ENCODE peak calls at places on chromosomes 12 and 14, in five cellular contexts. One of them, this sample, is unnamed.
A peak's percentile ranks its signal among the peaks of the same experiment; 100 is the strongest.

GRCh38 chr12:110498984-110499706 is 2.8 kb downstream of the VPS29 start:
- DNase-seq in transverse colon: no peak
- DNase-seq in tibial nerve: no peak
- DNase-seq in stomach: no peak
- DNase-seq in A549: no peak
- DNase-seq in this sample: no peak

GRCh38 chr12:113525066-113525465 is 53.4 kb upstream of the LHX5 start:
- DNase-seq in transverse colon: no peak
- DNase-seq in tibial nerve: no peak
- DNase-seq in A549: no peak
- DNase-seq in stomach: no peak
- DNase-seq in this sample: no peak

GRCh38 chr12:102232446-102232845 is 34.8 kb upstream of the PMCH start:
- DNase-seq in A549: no peak
- DNase-seq in tibial nerve: peak; percentile 8
- DNase-seq in transverse colon: no peak
- DNase-seq in stomach: no peak
- DNase-seq in this sample: peak; percentile 13

GRCh38 chr14:78086342-78086741 is 83.8 kb upstream of the NRXN3 start:
- DNase-seq in stomach: no peak
- DNase-seq in transverse colon: no peak
- DNase-seq in A549: no peak
- DNase-seq in tibial nerve: no peak
- DNase-seq in this sample: no peak

GRCh38 chr12:64057706-64058105 is 164.4 kb downstream of the KICS2 start:
- DNase-seq in tibial nerve: no peak
- DNase-seq in A549: no peak
- DNase-seq in stomach: no peak
- DNase-seq in transverse colon: no peak
- DNase-seq in this sample: no peak

GRCh38 chr12:49190317-49190716 is 1.4 kb upstream of the TUBA1A start:
- DNase-seq in tibial nerve: no peak
- DNase-seq in stomach: no peak
- DNase-seq in A549: no peak
- DNase-seq in transverse colon: no peak
- DNase-seq in this sample: peak; percentile 12

GRCh38 chr12:132275110-132275531 is 54.3 kb downstream of the GALNT9 start:
- DNase-seq in A549: peak; percentile 92
- DNase-seq in stomach: peak; percentile 28
- DNase-seq in tibial nerve: no peak
- DNase-seq in transverse colon: peak; percentile 43
- DNase-seq in this sample: no peak

GRCh38 chr14:93788557-93789365 is 476 bp upstream of the PRIMA1 start:
- DNase-seq in transverse colon: peak; percentile 29
- DNase-seq in tibial nerve: no peak
- DNase-seq in stomach: peak; percentile 58
- DNase-seq in A549: peak; percentile 74
- DNase-seq in this sample: peak; percentile 68

GRCh38 chr14:75067212-75067611 is 2.2 kb upstream of the ZC2HC1C start:
- DNase-seq in A549: no peak
- DNase-seq in tibial nerve: no peak
- DNase-seq in stomach: no peak
- DNase-seq in transverse colon: no peak
- DNase-seq in this sample: no peak

GRCh38 chr12:114784526-114784925 is 100.6 kb upstream of the TBX3 start:
- DNase-seq in A549: no peak
- DNase-seq in tibial nerve: no peak
- DNase-seq in stomach: no peak
- DNase-seq in transverse colon: no peak
- DNase-seq in this sample: no peak

GRCh38 chr12:129927316-129927900 is 23.6 kb upstream of the TMEM132D start:
- DNase-seq in stomach: no peak
- DNase-seq in transverse colon: no peak
- DNase-seq in A549: no peak
- DNase-seq in tibial nerve: no peak
- DNase-seq in this sample: no peak

GRCh38 chr12:95415451-95415850 is 58.5 kb upstream of the METAP2 start:
- DNase-seq in transverse colon: no peak
- DNase-seq in tibial nerve: no peak
- DNase-seq in A549: no peak
- DNase-seq in stomach: no peak
- DNase-seq in this sample: no peak

GRCh38 chr14:69818760-69819191 is 21.7 kb upstream of the SLC10A1 start:
- DNase-seq in stomach: no peak
- DNase-seq in transverse colon: peak; percentile 19
- DNase-seq in tibial nerve: peak; percentile 83
- DNase-seq in A549: peak; percentile 71
- DNase-seq in this sample: peak; percentile 26

GRCh38 chr12:52037248-52037861 is 13.9 kb upstream of the NR4A1 start:
- DNase-seq in A549: no peak
- DNase-seq in transverse colon: peak; percentile 61
- DNase-seq in tibial nerve: no peak
- DNase-seq in stomach: peak; percentile 54
- DNase-seq in this sample: peak; percentile 89

GRCh38 chr12:127389923-127390322 is 877.0 kb upstream of the TMEM132C start:
- DNase-seq in transverse colon: no peak
- DNase-seq in stomach: no peak
- DNase-seq in tibial nerve: no peak
- DNase-seq in A549: no peak
- DNase-seq in this sample: no peak

GRCh38 chr12:130791699-130792098 is 47.4 kb downstream of the STX2 start:
- DNase-seq in tibial nerve: no peak
- DNase-seq in A549: no peak
- DNase-seq in stomach: no peak
- DNase-seq in transverse colon: no peak
- DNase-seq in this sample: no peak

GRCh38 chr12:52873513-52873831 is 24.7 kb upstream of the KRT78 start:
- DNase-seq in A549: no peak
- DNase-seq in stomach: no peak
- DNase-seq in tibial nerve: no peak
- DNase-seq in transverse colon: no peak
- DNase-seq in this sample: no peak

GRCh38 chr12:92912052-92912451 is 17.0 kb downstream of the EEA1 start:
- DNase-seq in transverse colon: no peak
- DNase-seq in stomach: no peak
- DNase-seq in tibial nerve: no peak
- DNase-seq in A549: no peak
- DNase-seq in this sample: no peak

GRCh38 chr14:76273346-76273745 is 102.6 kb upstream of the ESRRB start:
- DNase-seq in stomach: no peak
- DNase-seq in A549: no peak
- DNase-seq in tibial nerve: no peak
- DNase-seq in transverse colon: no peak
- DNase-seq in this sample: no peak

GRCh38 chr14:98940693-98941437 is 331.1 kb downstream of the BCL11B start:
- DNase-seq in transverse colon: no peak
- DNase-seq in A549: no peak
- DNase-seq in tibial nerve: no peak
- DNase-seq in stomach: no peak
- DNase-seq in this sample: no peak

GRCh38 chr12:107515446-107515958 is 170.1 kb upstream of the PWP1 start:
- DNase-seq in stomach: no peak
- DNase-seq in tibial nerve: peak; percentile 87
- DNase-seq in A549: peak; percentile 87
- DNase-seq in transverse colon: no peak
- DNase-seq in this sample: no peak

GRCh38 chr12:103423061-103423473 is 72.7 kb downstream of the C12orf42 start:
- DNase-seq in tibial nerve: no peak
- DNase-seq in A549: no peak
- DNase-seq in transverse colon: no peak
- DNase-seq in stomach: no peak
- DNase-seq in this sample: no peak

GRCh38 chr14:93132472-93133065 is 16.8 kb upstream of the ITPK1 start:
- DNase-seq in tibial nerve: peak; percentile 66
- DNase-seq in A549: peak; percentile 59
- DNase-seq in stomach: peak; percentile 63
- DNase-seq in transverse colon: no peak
- DNase-seq in this sample: no peak

GRCh38 chr14:22070119-22070982 is 396.7 kb upstream of the OR4E1 start:
- DNase-seq in tibial nerve: no peak
- DNase-seq in A549: no peak
- DNase-seq in transverse colon: peak; percentile 31
- DNase-seq in stomach: no peak
- DNase-seq in this sample: no peak

GRCh38 chr14:64718762-64719161 is 14.5 kb downstream of the PLEKHG3 start:
- DNase-seq in transverse colon: no peak
- DNase-seq in A549: no peak
- DNase-seq in tibial nerve: no peak
- DNase-seq in stomach: no peak
- DNase-seq in this sample: peak; percentile 19

GRCh38 chr12:65098364-65098763 is 22.7 kb downstream of the WIF1 start:
- DNase-seq in transverse colon: no peak
- DNase-seq in A549: no peak
- DNase-seq in tibial nerve: no peak
- DNase-seq in stomach: no peak
- DNase-seq in this sample: no peak

GRCh38 chr14:91063119-91063518 is 2.7 kb upstream of the RPS6KA5 start:
- DNase-seq in A549: no peak
- DNase-seq in stomach: no peak
- DNase-seq in tibial nerve: no peak
- DNase-seq in transverse colon: no peak
- DNase-seq in this sample: no peak

GRCh38 chr12:25051583-25052190 is 102.8 kb upstream of the BCAT1 start:
- DNase-seq in stomach: no peak
- DNase-seq in tibial nerve: no peak
- DNase-seq in A549: no peak
- DNase-seq in transverse colon: peak; percentile 23
- DNase-seq in this sample: no peak

DNA sequence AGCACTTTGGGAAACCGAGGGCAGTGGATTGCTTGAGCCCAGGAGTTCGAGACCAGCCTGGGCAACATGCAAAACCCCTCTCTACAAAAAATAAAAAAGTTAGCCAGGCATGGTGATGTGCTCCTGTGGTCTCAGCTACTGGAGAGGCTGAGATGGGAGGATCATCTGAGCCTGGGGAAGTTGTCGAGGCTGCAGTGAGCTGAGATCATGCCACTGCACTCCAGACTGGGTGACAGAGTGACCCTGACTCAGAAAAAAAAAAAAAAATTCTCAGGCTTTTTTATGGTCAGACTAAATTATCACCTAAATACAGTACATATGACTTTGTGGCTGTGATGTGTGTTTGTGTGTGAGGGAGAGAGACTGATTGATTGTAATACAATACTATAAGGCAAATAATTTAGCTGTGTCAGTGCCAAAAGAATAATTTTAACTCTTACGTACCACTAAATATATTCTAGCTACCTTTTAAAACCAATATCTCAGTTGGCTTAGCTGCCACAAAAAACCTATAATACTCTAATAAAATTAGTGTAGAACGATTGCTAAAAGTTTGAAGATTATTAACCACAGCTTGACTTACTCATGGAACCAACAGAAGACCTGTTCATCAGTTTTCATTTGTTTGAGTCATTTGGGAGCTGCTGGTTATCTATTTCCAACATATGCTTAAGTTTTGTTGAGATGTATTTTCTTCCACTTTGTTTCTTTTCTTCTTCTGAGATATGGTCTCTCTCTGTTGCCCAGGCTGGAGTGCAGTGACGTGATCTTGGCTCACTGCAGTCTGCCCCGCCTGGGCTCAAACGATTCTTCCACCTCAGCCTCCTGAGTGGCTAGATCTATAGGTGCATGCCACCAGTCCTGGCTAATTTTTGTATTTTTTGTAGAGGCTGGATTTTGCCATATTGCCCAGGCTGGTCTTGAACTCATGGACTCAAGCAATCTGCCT is 58.0 kb downstream of the DIP2B start:
- DNase-seq in transverse colon: no peak
- DNase-seq in A549: no peak
- DNase-seq in tibial nerve: no peak
- DNase-seq in stomach: no peak
- DNase-seq in this sample: no peak
- TF ChIP-seq POLR2A in transverse colon: no peak
- TF ChIP-seq POLR2A in A549: no peak
- TF ChIP-seq POLR2A in tibial nerve: no peak
- TF ChIP-seq POLR2A in stomach: no peak
- TF ChIP-seq POLR2A in this sample: no peak

GRCh38 chr14:58750321-58751269 is 112.8 kb downstream of the DACT1 start:
- DNase-seq in transverse colon: peak; percentile 34
- DNase-seq in A549: no peak
- DNase-seq in stomach: no peak
- DNase-seq in tibial nerve: no peak
- DNase-seq in this sample: no peak

GRCh38 chr14:58746701-58747100 is 108.9 kb downstream of the DACT1 start:
- DNase-seq in A549: no peak
- DNase-seq in stomach: no peak
- DNase-seq in transverse colon: no peak
- DNase-seq in tibial nerve: no peak
- DNase-seq in this sample: no peak

GRCh38 chr14:58751788-58752187 is 114.0 kb downstream of the DACT1 start:
- DNase-seq in A549: no peak
- DNase-seq in tibial nerve: no peak
- DNase-seq in stomach: no peak
- DNase-seq in transverse colon: no peak
- DNase-seq in this sample: no peak

GRCh38 chr14:58747181-58747580 is 109.4 kb downstream of the DACT1 start:
- DNase-seq in stomach: no peak
- DNase-seq in tibial nerve: peak; percentile 85
- DNase-seq in A549: no peak
- DNase-seq in transverse colon: peak; percentile 35
- DNase-seq in this sample: no peak

DNA sequence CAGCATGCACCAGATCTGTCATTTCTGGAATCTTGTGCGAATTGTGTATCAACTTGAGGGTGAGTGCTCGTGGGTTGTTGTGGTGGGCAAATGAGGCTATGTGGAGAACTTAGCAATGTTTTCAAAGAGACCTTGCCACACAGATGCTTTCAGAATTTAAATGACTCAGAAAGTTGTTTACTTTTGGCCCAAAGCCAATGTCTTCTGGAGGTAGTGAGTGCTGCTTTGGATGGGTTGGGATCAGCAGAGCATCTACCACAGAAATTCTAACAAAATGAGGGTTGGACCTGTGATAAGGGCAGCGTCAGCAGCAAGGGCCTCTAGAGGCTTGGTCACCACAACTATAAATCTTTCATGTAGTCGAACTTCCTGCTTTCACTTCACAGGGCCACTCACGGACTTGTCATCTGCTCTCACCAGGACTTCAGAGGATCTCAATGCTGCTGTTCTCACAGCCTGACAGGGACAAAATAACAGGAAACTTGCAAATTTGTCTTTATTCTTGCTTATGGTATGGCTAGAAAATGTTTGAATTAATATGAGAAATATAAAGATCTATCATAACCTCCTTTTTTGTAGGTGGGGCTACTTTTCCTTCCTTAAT is 111.4 kb downstream of the DACT1 start:
- DNase-seq in A549: peak; percentile 17
- DNase-seq in tibial nerve: peak; percentile 23
- DNase-seq in stomach: peak; percentile 51
- DNase-seq in transverse colon: peak; percentile 59
- DNase-seq in this sample: no peak
- TF ChIP-seq EP300 in A549: no peak
- TF ChIP-seq EP300 in tibial nerve: peak; percentile 56
- TF ChIP-seq EP300 in stomach: no peak
- TF ChIP-seq EP300 in transverse colon: no peak
- TF ChIP-seq EP300 in this sample: no peak

GRCh38 chr14:59585891-59586554 is 9.4 kb upstream of the CCDC175 start:
- DNase-seq in tibial nerve: no peak
- DNase-seq in A549: no peak
- DNase-seq in transverse colon: no peak
- DNase-seq in stomach: no peak
- DNase-seq in this sample: no peak
- TF ChIP-seq POLR2A in tibial nerve: no peak
- TF ChIP-seq POLR2A in A549: no peak
- TF ChIP-seq POLR2A in transverse colon: no peak
- TF ChIP-seq POLR2A in stomach: no peak
- TF ChIP-seq POLR2A in this sample: no peak

GRCh38 chr14:70926187-70926830 is 19.1 kb downstream of the PCNX1 start:
- DNase-seq in stomach: no peak
- DNase-seq in tibial nerve: no peak
- DNase-seq in A549: no peak
- DNase-seq in transverse colon: no peak
- DNase-seq in this sample: no peak
- TF ChIP-seq EP300 in stomach: no peak
- TF ChIP-seq EP300 in tibial nerve: no peak
- TF ChIP-seq EP300 in A549: no peak
- TF ChIP-seq EP300 in transverse colon: no peak
- TF ChIP-seq EP300 in this sample: no peak